ENCODE peak calls at places on chromosomes 16 and 17, in four cellular contexts. J is GM12878, A is K562, N is HepG2. B is an unnamed sample.

GRCh38 chr17:38705803-38706624 is 941 bp downstream of the MLLT6 start:
- DNase-seq in J (no peak), A (peak), N (peak), B (no peak)

GRCh38 chr17:17964710-17965109 is 7.5 kb downstream of the TOM1L2 start:
- DNase-seq in J (no peak), A (no peak), N (no peak), B (no peak)

GRCh38 chr16:73042807-73043206 is 5.1 kb downstream of the ZFHX3 start:
- DNase-seq in J (no peak), A (no peak), N (no peak), B (no peak)

GRCh38 chr17:40844671-40845107 is 22.3 kb upstream of the KRT10 start:
- DNase-seq in J (no peak), A (peak), N (no peak), B (no peak)

GRCh38 chr16:86270696-86271095 is 239.6 kb upstream of the FOXF1 start:
- DNase-seq in J (no peak), A (no peak), N (no peak), B (no peak)

GRCh38 chr16:71352466-71352865 is 6.1 kb upstream of the CALB2 start:
- DNase-seq in J (no peak), A (no peak), N (no peak), B (no peak)

GRCh38 chr17:32746698-32747097 is 130.2 kb downstream of the MYO1D start:
- DNase-seq in J (no peak), A (no peak), N (no peak), B (no peak)

GRCh38 chr16:54812229-54812628 is 118.4 kb upstream of the IRX5 start:
- DNase-seq in J (no peak), A (no peak), N (peak), B (no peak)

GRCh38 chr16:87033021-87033471 is 284.1 kb downstream of the C16orf95 start:
- DNase-seq in J (no peak), A (no peak), N (no peak), B (no peak)

GRCh38 chr16:9053006-9053601 is 38.3 kb upstream of the HAPSTR1 start:
- DNase-seq in J (no peak), A (peak), N (peak), B (peak)

GRCh38 chr17:37742114-37742761 is 2.6 kb downstream of the HNF1B start:
- DNase-seq in J (no peak), A (no peak), N (no peak), B (no peak)

GRCh38 chr16:28191364-28191985 is 20.3 kb downstream of the XPO6 start:
- DNase-seq in J (no peak), A (no peak), N (no peak), B (no peak)

GRCh38 chr17:81052199-81052997 is 17.4 kb downstream of the BAIAP2 start:
- DNase-seq in J (no peak), A (no peak), N (no peak), B (no peak)

GRCh38 chr16:19513377-19514053 is 8.4 kb downstream of the GDE1 start:
- DNase-seq in J (no peak), A (no peak), N (no peak), B (no peak)

GRCh38 chr16:35207059-35207999 is 1747.9 kb downstream of the TP53TG3F start:
- DNase-seq in J (no peak), A (peak), N (no peak), B (no peak)

GRCh38 chr16:58533751-58534470 is 18.6 kb downstream of the SETD6 start:
- DNase-seq in J (no peak), A (no peak), N (no peak), B (no peak)

GRCh38 chr16:228151-228855 is 946 bp downstream of the LUC7L start:
- DNase-seq in J (no peak), A (no peak), N (peak), B (no peak)

GRCh38 chr16:4329354-4329775 is 13.5 kb downstream of the GLIS2 start:
- DNase-seq in J (no peak), A (no peak), N (no peak), B (no peak)

GRCh38 chr16:77435240-77435819 is 496 bp upstream of the ADAMTS18 start:
- DNase-seq in J (no peak), A (no peak), N (no peak), B (no peak)

GRCh38 chr16:69326172-69326873 is 4.1 kb downstream of the PDF start:
- DNase-seq in J (no peak), A (no peak), N (peak), B (no peak)

GRCh38 chr16:88357306-88358032 is 25.3 kb upstream of the ZNF469 start:
- DNase-seq in J (no peak), A (no peak), N (no peak), B (no peak)

GRCh38 chr17:68700391-68700790 is 99.2 kb upstream of the FAM20A start:
- DNase-seq in J (no peak), A (no peak), N (no peak), B (no peak)

GRCh38 chr17:16912021-16912962 is 59.6 kb downstream of the TNFRSF13B start:
- DNase-seq in J (no peak), A (no peak), N (no peak), B (no peak)

GRCh38 chr16:22625948-22626347 is 115.3 kb downstream of the NPIPB5 start:
- DNase-seq in J (no peak), A (no peak), N (no peak), B (no peak)

GRCh38 chr17:41500131-41500911 is 5.1 kb downstream of the KRT13 start:
- DNase-seq in J (no peak), A (peak), N (no peak), B (no peak)

GRCh38 chr17:34401165-34401564 is 38.1 kb upstream of the CCL1 start:
- DNase-seq in J (no peak), A (no peak), N (no peak), B (no peak)

GRCh38 chr17:45907720-45908395 is 13.5 kb downstream of the MAPT start:
- DNase-seq in J (no peak), A (no peak), N (no peak), B (no peak)

GRCh38 chr17:45905812-45906211 is 11.5 kb downstream of the MAPT start:
- DNase-seq in J (no peak), A (no peak), N (no peak), B (no peak)

GRCh38 chr17:45906927-45907622 is 12.7 kb downstream of the MAPT start:
- DNase-seq in J (no peak), A (no peak), N (no peak), B (no peak)

GRCh38 chr17:45904886-45905285 is 10.5 kb downstream of the MAPT start:
- DNase-seq in J (no peak), A (no peak), N (no peak), B (no peak)

DNA sequence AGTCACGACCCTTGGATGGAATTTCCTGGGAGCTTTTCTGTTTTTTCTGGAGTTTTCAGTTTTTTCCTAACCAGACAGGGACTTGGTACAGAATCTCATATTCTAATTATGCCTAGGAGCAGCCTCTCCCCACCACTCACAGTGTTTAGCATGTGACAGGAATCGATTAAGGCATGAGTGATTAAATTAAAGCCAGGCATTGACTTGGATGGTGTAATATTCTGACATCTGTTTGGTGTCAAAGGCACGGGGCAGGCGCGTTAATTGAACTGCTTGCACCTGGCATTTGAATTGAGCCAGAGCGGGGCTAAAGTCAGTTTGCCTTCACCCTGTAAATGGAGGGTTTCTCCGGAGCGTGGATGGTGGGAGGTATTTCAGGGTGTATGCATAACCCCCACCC is 11.9 kb downstream of the MAPT start:
- DNase-seq in J (no peak), A (no peak), N (no peak), B (no peak)
- TF ChIP-seq TARDBP in J (no peak), A (no peak), N (no peak), B (no peak)

GRCh38 chr17:29024456-29024952 is 18.4 kb upstream of the PIPOX start:
- DNase-seq in J (no peak), A (no peak), N (no peak), B (no peak)

GRCh38 chr17:29021251-29021650 is 15.4 kb upstream of the SEZ6 start:
- DNase-seq in J (no peak), A (no peak), N (no peak), B (no peak)

GRCh38 chr17:29018788-29019474 is 13.1 kb upstream of the SEZ6 start:
- DNase-seq in J (no peak), A (no peak), N (no peak), B (no peak)

GRCh38 chr17:29016635-29017034 is 10.8 kb upstream of the SEZ6 start:
- DNase-seq in J (no peak), A (no peak), N (no peak), B (no peak)

GRCh38 chr17:29019475-29020181 is 13.8 kb upstream of the SEZ6 start:
- DNase-seq in J (no peak), A (peak), N (no peak), B (no peak)
- TF ChIP-seq FOXM1 in J (no peak), A (no peak), N (no peak), B (no peak)

GRCh38 chr17:59496178-59496577 is 69.2 kb upstream of the DHX40 start:
- DNase-seq in J (no peak), A (no peak), N (no peak), B (no peak)
- TF ChIP-seq SP1 in J (no peak), A (no peak), N (no peak), B (no peak)

DNA sequence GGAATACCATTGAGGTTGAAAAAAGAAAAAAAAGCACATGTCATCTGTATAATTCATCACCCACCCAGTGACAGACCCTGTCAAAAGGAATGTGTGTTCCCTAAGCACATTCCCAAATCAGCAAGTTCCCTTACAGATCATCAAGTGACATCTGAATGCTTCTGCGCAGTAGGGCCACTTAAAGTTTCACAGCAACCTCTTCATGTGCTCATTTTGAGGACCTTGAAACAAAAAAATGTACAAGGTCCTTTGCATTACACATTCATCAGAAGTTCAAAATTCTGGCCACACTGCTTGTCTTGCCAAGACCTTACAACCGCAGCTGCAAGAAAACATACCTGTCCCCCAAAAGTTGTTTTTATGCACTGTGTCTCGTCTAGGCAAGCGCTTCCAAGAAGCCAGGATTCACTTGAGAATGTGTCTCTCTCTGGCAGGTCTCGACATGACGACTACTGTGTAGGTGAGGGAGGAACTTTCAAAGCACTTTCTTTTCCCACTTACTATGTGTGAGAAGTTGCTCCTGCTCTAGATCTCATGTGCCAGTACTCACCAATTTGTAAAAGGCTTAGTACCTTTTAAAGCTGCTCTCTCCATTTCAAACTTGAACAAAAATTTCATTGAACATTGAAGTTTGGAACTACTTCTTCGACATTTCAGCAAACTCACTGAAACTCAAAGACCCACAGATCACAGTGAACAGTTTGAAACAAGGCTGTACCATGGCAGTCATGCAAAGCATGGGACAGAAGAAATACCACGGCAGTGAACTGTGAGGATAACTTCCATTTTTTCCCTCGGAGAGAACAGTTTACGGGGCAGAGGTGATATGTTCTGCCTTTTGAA is 4.3 kb upstream of the POLG2 start:
- DNase-seq in J (no peak), A (no peak), N (no peak), B (no peak)
- TF ChIP-seq TARDBP in J (no peak), A (no peak), N (no peak), B (no peak)

DNA sequence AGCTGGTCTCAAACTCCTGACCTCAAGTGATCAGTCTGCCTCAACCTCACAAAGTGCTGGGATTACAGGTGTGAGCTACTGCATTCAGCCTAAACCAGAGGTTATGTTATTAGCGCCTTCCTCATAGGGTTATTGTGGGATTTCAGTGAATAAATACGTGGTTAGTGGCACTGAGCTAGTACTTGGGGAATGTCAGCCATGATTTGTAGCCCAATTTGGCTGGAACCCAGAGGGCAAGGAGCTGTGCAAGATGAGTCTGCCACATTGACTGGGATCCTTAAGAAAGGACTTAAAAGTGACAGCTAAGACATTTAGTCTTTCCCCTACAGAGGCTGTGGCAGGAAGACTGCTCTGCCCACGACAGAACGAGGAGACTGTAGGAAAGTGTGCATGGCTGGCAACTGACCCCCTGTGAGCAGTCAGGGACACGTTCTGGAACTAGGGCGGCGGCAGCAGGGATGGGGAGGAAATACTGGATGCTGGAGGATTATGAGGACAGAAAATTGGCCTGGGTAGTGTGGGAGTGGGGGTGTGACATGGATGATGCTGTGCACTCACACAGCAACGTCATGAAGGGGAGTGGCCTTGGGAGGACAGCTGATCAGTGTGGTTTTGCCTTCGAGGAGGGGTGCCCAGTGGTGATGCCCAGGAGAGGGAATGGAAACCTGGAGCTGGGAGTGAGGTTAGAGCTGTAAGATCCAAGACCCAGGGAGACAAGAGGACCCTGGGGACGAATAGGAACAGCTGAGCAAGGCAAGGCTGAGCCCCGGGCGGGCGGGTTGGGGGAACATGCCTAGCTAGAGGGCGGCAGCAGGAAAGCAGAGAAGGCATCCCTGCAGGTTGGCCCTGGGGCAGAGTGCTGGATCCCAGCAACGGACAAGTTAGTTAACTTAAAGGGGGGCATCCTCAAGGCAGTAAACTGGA is 14.5 kb downstream of the ATP5PD start:
- DNase-seq in J (no peak), A (peak), N (peak), B (peak)
- TF ChIP-seq FOXM1 in J (no peak), A (no peak), N (no peak), B (no peak)

GRCh38 chr17:64252831-64253230 is 10.2 kb downstream of the TEX2 start:
- DNase-seq in J (no peak), A (no peak), N (no peak), B (no peak)

GRCh38 chr17:64253470-64253869 is 9.6 kb downstream of the TEX2 start:
- DNase-seq in J (no peak), A (no peak), N (no peak), B (no peak)

GRCh38 chr17:64256913-64257807 is 5.9 kb downstream of the TEX2 start:
- DNase-seq in J (no peak), A (no peak), N (no peak), B (no peak)

GRCh38 chr17:64254755-64255154 is 8.3 kb downstream of the TEX2 start:
- DNase-seq in J (no peak), A (no peak), N (no peak), B (no peak)

GRCh38 chr17:64255764-64256163 is 7.3 kb downstream of the TEX2 start:
- DNase-seq in J (no peak), A (no peak), N (no peak), B (no peak)
- TF ChIP-seq SP1 in J (no peak), A (no peak), N (no peak), B (no peak)

B was measured in HEK293T.